ENCODE peak calls at places on chromosomes 5 and 9, in six cellular contexts. G is GM12878, L is K562, B is SK-N-SH, Q is HepG2, H is H1. R is an unnamed sample.

GRCh38 chr9:83336696-83337095 is 201.5 kb downstream of the FRMD3 start:
- DNase-seq in L (no peak), G (no peak), B (no peak), Q (peak), H (no peak), R (no peak)

GRCh38 chr5:97098864-97099454 is 43.5 kb downstream of the LIX1 start:
- DNase-seq in G (no peak), B (no peak), H (no peak), Q (no peak), L (no peak), R (no peak)

GRCh38 chr9:91192785-91193657 is 168.7 kb downstream of the AUH start:
- DNase-seq in Q (peak), G (no peak), H (peak), L (peak), B (peak), R (peak)

GRCh38 chr9:6171667-6172066 is 43.9 kb upstream of the IL33 start:
- DNase-seq in L (no peak), H (no peak), B (no peak), G (no peak), Q (no peak), R (no peak)

GRCh38 chr5:68149189-68149588 is 66.4 kb upstream of the PIK3R1 start:
- DNase-seq in Q (no peak), G (no peak), H (no peak), L (no peak), B (no peak), R (no peak)

GRCh38 chr9:107242073-107243063 is 40.7 kb upstream of the RAD23B start:
- DNase-seq in G (no peak), H (no peak), Q (no peak), B (no peak), L (no peak), R (no peak)

GRCh38 chr9:25964239-25964638 is 286.0 kb upstream of the TUSC1 start:
- DNase-seq in Q (peak), H (peak), G (no peak), L (no peak), B (peak), R (peak)

GRCh38 chr5:122908662-122909061 is 63.2 kb downstream of the SNX24 start:
- DNase-seq in G (no peak), L (no peak), H (no peak), B (no peak), Q (no peak), R (no peak)

GRCh38 chr5:138595396-138595795 is 20.2 kb upstream of the HSPA9 start:
- DNase-seq in H (no peak), Q (no peak), G (no peak), B (no peak), L (no peak), R (no peak)

GRCh38 chr9:98742325-98743280 is 33.9 kb upstream of the GABBR2 start:
- DNase-seq in G (no peak), L (no peak), B (no peak), Q (no peak), H (no peak), R (no peak)

GRCh38 chr5:126354012-126354856 is 69.0 kb upstream of the GRAMD2B start:
- DNase-seq in G (peak), H (no peak), B (peak), Q (peak), L (no peak), R (no peak)

GRCh38 chr5:53126514-53126913 is 17.0 kb upstream of the MOCS2 start:
- DNase-seq in Q (no peak), L (no peak), H (no peak), G (no peak), B (no peak), R (no peak)

GRCh38 chr9:109821711-109822110 is 41.7 kb downstream of the PALM2AKAP2 start:
- DNase-seq in G (no peak), B (no peak), H (no peak), Q (no peak), L (no peak), R (no peak)

GRCh38 chr5:179113143-179113530 is 53.0 kb downstream of the ZNF354C start:
- DNase-seq in L (no peak), Q (no peak), H (no peak), B (no peak), G (no peak), R (no peak)

GRCh38 chr5:22693125-22693524 is 160.0 kb downstream of the CDH12 start:
- DNase-seq in Q (no peak), H (no peak), L (no peak), B (no peak), G (no peak), R (no peak)

GRCh38 chr5:80625230-80625629 is 29.2 kb upstream of the MSH3 start:
- DNase-seq in H (no peak), Q (no peak), L (no peak), G (no peak), B (no peak), R (no peak)

GRCh38 chr5:96934291-96934694 is 1.6 kb upstream of the LNPEP start:
- DNase-seq in L (no peak), B (no peak), H (no peak), Q (peak), G (no peak), R (peak)

GRCh38 chr5:5787366-5787765 is 364.9 kb downstream of the ICE1 start:
- DNase-seq in Q (no peak), H (no peak), L (no peak), B (no peak), G (no peak), R (peak)

GRCh38 chr5:116409591-116410296 is 164.9 kb downstream of the SEMA6A start:
- DNase-seq in G (no peak), L (no peak), Q (no peak), B (no peak), H (no peak), R (no peak)

GRCh38 chr9:33187519-33188218 is 20.5 kb upstream of the B4GALT1 start:
- DNase-seq in B (no peak), L (no peak), Q (no peak), H (no peak), G (no peak), R (no peak)

GRCh38 chr9:38315085-38315595 is 77.4 kb upstream of the ALDH1B1 start:
- DNase-seq in L (no peak), B (no peak), G (no peak), Q (no peak), H (no peak), R (no peak)

GRCh38 chr5:68746220-68747076 is 347.4 kb upstream of the SLC30A5 start:
- DNase-seq in B (no peak), Q (no peak), G (no peak), L (no peak), H (no peak), R (no peak)

GRCh38 chr5:137672001-137672400 is 63.9 kb downstream of the KLHL3 start:
- DNase-seq in G (no peak), Q (no peak), B (no peak), L (no peak), H (no peak), R (no peak)

GRCh38 chr9:124735121-124735520 is 36.0 kb downstream of the NR6A1 start:
- DNase-seq in B (no peak), G (no peak), Q (peak), H (no peak), L (no peak), R (no peak)

GRCh38 chr5:58135571-58136335 is 324.1 kb downstream of the PLK2 start:
- DNase-seq in Q (no peak), L (no peak), B (no peak), G (no peak), H (no peak), R (no peak)
- TF ChIP-seq GABPA in Q (no peak), L (no peak), B (no peak), G (no peak), H (no peak), R (no peak)

GRCh38 chr5:168578006-168578405 is 1.2 kb downstream of the PANK3 start:
- DNase-seq in G (no peak), L (no peak), B (no peak), H (no peak), Q (no peak), R (no peak)
- TF ChIP-seq GABPA in G (no peak), L (no peak), B (no peak), H (no peak), Q (peak), R (no peak)

DNA sequence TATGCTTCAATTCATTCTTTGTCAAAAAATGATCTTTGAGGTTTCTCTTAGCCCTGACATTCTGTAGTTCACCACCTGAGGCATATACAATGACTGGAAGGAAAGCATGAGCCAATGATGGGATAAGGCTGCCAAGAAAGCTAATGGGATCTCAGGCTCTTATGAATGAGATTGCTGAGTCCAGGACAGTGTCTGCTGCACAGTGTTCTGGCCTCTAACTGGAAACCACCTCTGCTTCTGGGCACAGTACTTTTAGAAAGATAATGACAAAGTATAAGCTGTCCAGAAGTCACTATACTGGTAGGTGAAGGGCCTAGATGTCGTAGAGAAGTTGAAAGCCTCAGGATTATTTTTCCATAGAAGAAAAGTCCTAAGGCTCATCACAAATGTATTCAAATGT is 69.1 kb upstream of the PAPPA start:
- DNase-seq in Q (no peak), L (no peak), G (no peak), H (no peak), B (no peak), R (no peak)
- TF ChIP-seq GABPA in Q (no peak), L (no peak), G (no peak), H (no peak), B (no peak), R (no peak)

GRCh38 chr9:132220069-132220468 is 58.2 kb downstream of the NTNG2 start:
- DNase-seq in H (no peak), L (no peak), B (no peak), G (no peak), Q (no peak), R (no peak)
- TF ChIP-seq GABPA in H (no peak), L (no peak), B (no peak), G (no peak), Q (no peak), R (no peak)

DNA sequence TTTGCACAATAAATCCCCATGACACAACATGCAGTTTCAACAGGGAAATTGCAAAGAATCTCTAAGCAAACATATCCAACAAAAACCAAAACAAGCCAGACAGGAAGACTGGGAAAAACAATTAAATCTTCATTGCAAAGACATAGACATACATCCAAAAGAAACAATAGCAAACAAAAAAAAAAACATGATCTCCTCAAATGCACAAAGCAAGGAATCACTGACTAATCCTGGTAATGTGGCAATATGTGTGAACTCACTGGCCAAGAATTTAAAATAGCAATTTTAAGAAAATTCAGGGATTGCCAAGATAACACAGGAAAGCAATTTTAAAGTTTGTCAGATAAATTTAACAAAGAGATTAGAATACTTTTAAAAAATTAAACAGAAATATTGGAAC is 520.1 kb upstream of the SMC2 start:
- DNase-seq in G (no peak), L (no peak), Q (no peak), H (no peak), B (no peak), R (no peak)
- TF ChIP-seq GABPA in G (no peak), L (no peak), Q (no peak), H (no peak), B (no peak), R (no peak)

GRCh38 chr5:124741711-124742496 is 4.5 kb downstream of the ZNF608 start:
- DNase-seq in Q (no peak), B (no peak), L (no peak), H (no peak), G (no peak), R (no peak)
- TF ChIP-seq GABPA in Q (no peak), B (no peak), L (no peak), H (no peak), G (no peak), R (no peak)

R was measured in HL-60.